ENCODE peak calls at places on chromosomes 1 and 21, in six cellular contexts. S is sigmoid colon, W is esophagus muscularis mucosa, I is stomach, M is upper lobe of left lung, N is transverse colon. D is an unnamed sample. For H3K4me1, the result is how much of the 10 kb centered on the place peaks cover.

GRCh38 chr1:191350938-191351337 is 807.3 kb upstream of the RGS18 start:
- DNase-seq in S (no peak), M (no peak), N (no peak), W (no peak), I (no peak), D (no peak)

GRCh38 chr1:100528861-100529260 is 9.1 kb upstream of the GPR88 start:
- DNase-seq in N (no peak), W (no peak), M (no peak), I (no peak), S (no peak), D (no peak)

GRCh38 chr1:1020000-1020404 is at the start of gene AGRN:
- DNase-seq in S (no peak), W (no peak), M (peak), N (peak), I (no peak), D (no peak)

GRCh38 chr1:50189369-50189768 is 80.6 kb downstream of the ELAVL4 start:
- DNase-seq in N (no peak), M (no peak), W (no peak), S (no peak), I (no peak), D (no peak)

GRCh38 chr1:209900734-209901133 is 37.3 kb upstream of the SYT14 start:
- DNase-seq in I (no peak), N (no peak), S (no peak), M (no peak), W (no peak), D (no peak)

GRCh38 chr21:29481641-29482040 is 182.9 kb downstream of the BACH1 start:
- DNase-seq in N (no peak), I (no peak), M (no peak), W (no peak), S (no peak), D (no peak)

GRCh38 chr1:11061652-11062365 is 2.0 kb upstream of the SRM start:
- DNase-seq in M (no peak), W (no peak), I (no peak), N (no peak), S (peak), D (no peak)

GRCh38 chr1:4489486-4489885 is 164.9 kb upstream of the AJAP1 start:
- DNase-seq in M (no peak), W (no peak), I (no peak), S (no peak), N (no peak), D (no peak)

GRCh38 chr1:206021796-206022365 is 1.8 kb downstream of the CTSE start:
- DNase-seq in S (no peak), M (no peak), I (no peak), N (no peak), W (no peak), D (no peak)

GRCh38 chr1:221994939-221995338 is 253.1 kb upstream of the DUSP10 start:
- DNase-seq in N (no peak), M (no peak), W (no peak), S (no peak), I (no peak), D (no peak)

GRCh38 chr1:223199094-223199647 is 56.1 kb upstream of the TLR5 start:
- DNase-seq in M (no peak), I (no peak), S (no peak), N (no peak), W (no peak), D (no peak)

GRCh38 chr1:164498792-164499191 is 60.2 kb upstream of the PBX1 start:
- DNase-seq in N (no peak), M (no peak), I (no peak), W (no peak), S (no peak), D (no peak)

GRCh38 chr1:156616463-156616862 is 2.8 kb upstream of the HAPLN2 start:
- DNase-seq in N (no peak), W (no peak), M (no peak), S (peak), I (no peak), D (no peak)

GRCh38 chr1:241721011-241721410 is 68.9 kb downstream of the WDR64 start:
- DNase-seq in I (no peak), N (no peak), M (no peak), S (no peak), W (no peak), D (no peak)

GRCh38 chr1:55062801-55063561 is 23.6 kb downstream of the PCSK9 start:
- DNase-seq in M (peak), W (no peak), I (no peak), N (no peak), S (no peak), D (no peak)

GRCh38 chr1:20476260-20477038 is 9.6 kb downstream of the CAMK2N1 start:
- DNase-seq in M (peak), N (peak), S (no peak), W (no peak), I (peak), D (no peak)

GRCh38 chr1:1101503-1101902 is 14.4 kb downstream of the C1orf159 start:
- DNase-seq in W (no peak), I (peak), N (peak), M (no peak), S (no peak), D (no peak)

GRCh38 chr1:219505886-219506285 is 107.0 kb downstream of the ZC3H11B start:
- DNase-seq in N (no peak), I (no peak), W (no peak), M (no peak), S (no peak), D (no peak)

GRCh38 chr1:59409986-59410385 is 113.1 kb downstream of the FGGY start:
- DNase-seq in I (no peak), N (no peak), W (no peak), S (no peak), M (no peak), D (no peak)

GRCh38 chr21:27145134-27145798 is 178.4 kb upstream of the ADAMTS5 start:
- DNase-seq in I (no peak), S (no peak), N (no peak), M (no peak), W (no peak), D (no peak)

GRCh38 chr1:184482113-184482512 is 95.3 kb downstream of the C1orf21 start:
- DNase-seq in S (peak), N (peak), I (peak), M (no peak), W (no peak), D (peak)

DNA sequence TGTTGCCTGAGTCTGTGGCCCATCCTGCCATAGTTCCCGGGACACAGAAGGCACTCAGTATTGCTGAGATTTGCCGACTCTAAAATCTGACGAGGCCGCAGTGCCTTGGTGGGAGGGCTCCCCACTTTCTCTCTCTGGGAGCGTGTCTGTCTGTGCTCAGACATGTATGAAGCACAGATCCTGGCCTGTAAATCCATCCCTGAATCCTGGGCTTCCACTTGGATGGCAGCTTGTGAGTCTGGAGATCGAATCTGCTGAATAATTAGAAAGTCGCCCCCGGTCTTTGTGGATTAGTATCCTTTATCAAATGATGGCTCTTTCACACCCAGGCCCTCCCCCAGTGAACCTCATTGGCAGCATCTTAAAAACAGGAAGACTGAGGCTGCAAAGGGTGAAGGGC is 10.4 kb downstream of the UBASH3A start:
- DNase-seq in W (no peak), S (no peak), M (no peak), N (no peak), I (no peak), D (no peak)
- H3K4me1 ChIP-seq in W (under half), S (under half), M (under half), N (under half), I (under half), D (under half)

DNA sequence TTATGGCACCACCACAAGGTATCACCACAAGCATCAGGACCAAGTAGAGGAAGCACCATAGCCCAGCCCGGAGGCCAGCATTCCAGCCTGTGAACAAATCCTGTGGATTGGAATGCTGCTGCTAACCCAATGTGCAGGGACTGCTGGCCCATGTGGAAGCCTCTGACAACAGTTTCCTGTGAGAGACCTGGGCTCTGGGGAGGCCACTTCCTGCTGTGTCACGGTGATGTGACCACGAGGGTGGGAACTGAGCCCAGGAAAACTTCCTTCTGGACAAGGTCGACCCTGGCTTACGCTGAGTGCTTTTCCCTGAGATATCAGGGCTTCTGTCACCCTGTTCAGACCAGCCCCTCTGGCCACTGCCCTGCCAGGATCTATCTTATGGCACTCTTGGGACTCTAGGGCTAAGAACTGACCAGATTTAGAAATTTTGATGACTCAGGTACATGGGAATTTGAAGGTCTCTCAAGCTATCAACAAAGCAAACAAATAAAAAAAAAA is 88.3 kb upstream of the NGF start:
- DNase-seq in I (no peak), M (no peak), S (peak), N (no peak), W (no peak), D (no peak)
- H3K27ac ChIP-seq in I (no peak), M (no peak), S (no peak), N (no peak), W (no peak), D (no peak)

GRCh38 chr1:80403472-80403893 is 1397.0 kb upstream of the ADGRL4 start:
- DNase-seq in W (no peak), N (no peak), I (no peak), M (no peak), S (no peak), D (no peak)
- TF ChIP-seq POLR2AphosphoS5 in W (no peak), N (no peak), I (no peak), M (no peak), S (no peak), D (no peak)

GRCh38 chr1:23524716-23525401 is 6.2 kb downstream of the E2F2 start:
- DNase-seq in M (no peak), W (no peak), I (peak), S (no peak), N (peak), D (no peak)

GRCh38 chr1:23527366-23527765 is 3.7 kb downstream of the E2F2 start:
- DNase-seq in N (no peak), W (no peak), I (no peak), M (no peak), S (no peak), D (no peak)

GRCh38 chr1:23525558-23526174 is 5.4 kb downstream of the E2F2 start:
- DNase-seq in N (peak), M (no peak), S (no peak), I (no peak), W (no peak), D (no peak)

GRCh38 chr1:23528245-23528978 is 2.6 kb downstream of the E2F2 start:
- DNase-seq in W (peak), N (peak), I (peak), S (peak), M (peak), D (peak)

DNA sequence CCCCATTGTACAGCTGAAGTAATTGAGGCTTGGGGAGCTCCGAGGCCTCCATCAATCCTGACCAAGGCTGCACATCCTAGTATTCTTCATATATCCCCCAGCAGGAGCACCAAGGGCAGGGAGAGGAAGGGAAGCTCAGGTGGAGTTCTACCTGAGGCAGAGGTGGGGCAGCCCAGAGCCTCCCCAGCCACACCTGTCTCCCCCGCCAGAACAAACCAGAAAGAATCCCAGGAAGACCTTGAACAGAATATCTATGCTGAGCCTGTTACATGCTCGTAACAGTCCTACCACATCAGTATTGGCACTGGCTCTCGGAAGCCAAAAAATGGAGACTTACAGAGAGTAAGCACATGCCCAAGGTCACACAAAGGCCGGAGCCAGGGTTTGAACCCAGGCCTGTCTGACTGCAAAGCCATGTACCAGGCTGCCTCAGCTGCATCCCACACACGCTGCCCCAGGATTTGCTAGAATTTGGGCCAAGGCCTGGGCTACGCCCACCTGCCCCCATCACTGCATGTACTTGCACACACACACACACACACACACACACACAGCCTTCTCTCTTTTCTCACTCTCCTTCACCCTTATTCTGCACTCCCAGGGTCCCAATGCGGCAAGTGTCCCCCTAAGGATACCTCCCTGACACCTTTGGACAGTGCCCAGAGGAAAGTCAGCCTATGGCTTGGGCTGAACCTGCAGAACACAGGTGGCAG is 4.5 kb downstream of the E2F2 start:
- DNase-seq in W (no peak), M (no peak), N (peak), I (no peak), S (no peak), D (no peak)
- H3K4me1 ChIP-seq in W (under half), M (half or more), N (half or more), I (under half), S (under half), D (half or more)

GRCh38 chr1:21518774-21519455 is 9.7 kb downstream of the ALPL start:
- DNase-seq in I (no peak), W (no peak), S (no peak), M (peak), N (no peak), D (no peak)

GRCh38 chr1:21523297-21523813 is 14.1 kb downstream of the ALPL start:
- DNase-seq in S (no peak), W (no peak), M (no peak), N (no peak), I (no peak), D (no peak)

GRCh38 chr1:21522525-21523038 is 13.4 kb downstream of the ALPL start:
- DNase-seq in N (no peak), M (no peak), S (no peak), W (no peak), I (no peak), D (no peak)

GRCh38 chr1:21521717-21522060 is 12.5 kb downstream of the ALPL start:
- DNase-seq in M (no peak), I (no peak), W (no peak), S (no peak), N (no peak), D (no peak)

GRCh38 chr1:21520899-21521716 is 11.9 kb downstream of the ALPL start:
- DNase-seq in I (no peak), N (no peak), M (no peak), W (no peak), S (no peak), D (no peak)
- H3K27ac ChIP-seq in I (no peak), N (no peak), M (no peak), W (no peak), S (no peak), D (no peak)

DNA sequence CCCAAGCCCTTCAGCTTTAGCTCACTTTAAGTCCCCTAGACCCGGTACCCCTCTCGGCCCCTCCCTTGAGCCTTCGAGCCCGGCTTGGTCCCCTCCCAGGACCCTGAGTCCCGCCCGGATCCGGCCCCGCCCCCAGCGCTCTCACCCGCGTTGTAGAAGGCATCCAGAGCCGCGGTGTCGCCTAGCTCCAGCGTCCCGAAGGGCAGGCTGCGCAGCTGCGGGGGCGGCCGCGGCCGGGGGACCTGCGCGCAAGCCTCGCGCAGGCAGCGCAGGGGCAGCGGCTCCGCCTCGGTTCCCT is 699 bp downstream of the MAP3K6 start:
- DNase-seq in S (peak), I (peak), M (peak), N (peak), W (peak), D (peak)
- TF ChIP-seq POLR2AphosphoS5 in S (peak), I (no peak), M (peak), N (no peak), W (no peak), D (no peak)